ENCODE peak calls at places on chromosomes 13 and 19, in seven cellular contexts. O is breast epithelium, L is upper lobe of left lung, X is H1, U is endothelial cell of umbilical vein, K is transverse colon, D is stomach. P is an unnamed sample.

GRCh38 chr13:111480976-111481375 is 160.5 kb downstream of the TEX29 start:
- DNase-seq in L (peak), K (no peak), O (no peak), U (no peak), D (peak), X (no peak), P (no peak)

GRCh38 chr19:56120371-56121179 is 520 bp downstream of the ZNF787 start:
- DNase-seq in K (peak), D (peak), X (peak), O (peak), U (peak), L (peak), P (no peak)

GRCh38 chr19:681029-681626 is 4.9 kb downstream of the FSTL3 start:
- DNase-seq in L (peak), U (no peak), X (no peak), K (peak), D (peak), O (no peak), P (no peak)

GRCh38 chr19:39199025-39199424 is 2.3 kb downstream of the NCCRP1 start:
- DNase-seq in K (no peak), X (no peak), L (no peak), O (no peak), D (peak), U (peak), P (no peak)

GRCh38 chr19:46517471-46517870 is 21.8 kb upstream of the PNMA8B start:
- DNase-seq in U (no peak), X (no peak), K (no peak), D (no peak), L (no peak), O (no peak), P (no peak)

GRCh38 chr13:84591444-84591843 is 709.2 kb upstream of the SLITRK1 start:
- DNase-seq in K (no peak), O (no peak), U (no peak), X (no peak), L (no peak), D (no peak), P (no peak)

GRCh38 chr19:12666305-12667048 is at the start of the genes MAN2B1 and WDR83:
- DNase-seq in O (peak), K (peak), X (peak), L (peak), D (peak), U (peak), P (no peak)

GRCh38 chr19:58554494-58555368 is at the start of gene CHMP2A:
- DNase-seq in X (peak), O (peak), L (peak), D (peak), U (peak), K (peak), P (peak)

GRCh38 chr19:44682807-44683206 is 11.5 kb downstream of the CEACAM19 start:
- DNase-seq in O (no peak), U (no peak), D (no peak), X (no peak), K (no peak), L (no peak), P (no peak)

GRCh38 chr13:77749481-77749880 is 52.0 kb downstream of the SLAIN1 start:
- DNase-seq in D (no peak), U (peak), K (no peak), O (no peak), X (no peak), L (no peak), P (peak)

GRCh38 chr19:49895566-49896297 is 955 bp downstream of the IL4I1 start:
- DNase-seq in O (no peak), L (peak), X (no peak), U (no peak), K (no peak), D (no peak), P (no peak)

GRCh38 chr19:29942404-29943261 is 594 bp downstream of the URI1 start:
- DNase-seq in U (peak), X (peak), K (peak), L (peak), D (peak), O (no peak), P (no peak)
- TF ChIP-seq POLR2AphosphoS5 in U (peak), X (no peak), K (no peak), L (no peak), D (no peak), O (no peak), P (peak)

DNA sequence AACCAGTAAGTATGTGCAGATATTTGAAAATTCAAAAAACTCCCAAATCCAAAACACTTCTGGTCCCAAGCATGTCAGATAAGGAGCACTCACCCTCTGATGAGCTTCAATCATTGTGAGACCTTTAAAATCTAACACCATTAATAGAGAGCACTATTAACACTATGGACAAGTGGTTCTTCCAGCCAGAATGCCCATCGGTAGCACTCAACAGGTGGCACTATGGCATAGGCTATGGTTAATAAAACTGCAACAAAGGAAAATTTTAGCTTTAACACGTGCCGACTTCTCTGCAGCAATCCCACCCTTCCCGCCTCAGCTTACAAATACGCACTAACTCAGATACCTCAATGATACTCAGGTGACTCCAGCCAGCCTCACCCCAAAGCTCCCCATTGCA is 62.3 kb downstream of the COL4A2 start:
- DNase-seq in U (no peak), X (no peak), D (no peak), O (no peak), K (no peak), L (no peak), P (no peak)
- H3K27ac ChIP-seq in U (no peak), X (no peak), D (no peak), O (no peak), K (no peak), L (no peak), P (no peak)

GRCh38 chr13:109241160-109241559 is 545.2 kb downstream of the IRS2 start:
- DNase-seq in U (no peak), L (no peak), K (no peak), D (no peak), O (no peak), X (no peak), P (no peak)

GRCh38 chr13:109246001-109246400 is 540.4 kb downstream of the IRS2 start:
- DNase-seq in X (no peak), D (no peak), K (no peak), L (no peak), U (no peak), O (no peak), P (no peak)

GRCh38 chr13:109243311-109243951 is 543.0 kb downstream of the IRS2 start:
- DNase-seq in L (no peak), K (no peak), U (peak), X (no peak), O (peak), D (no peak), P (no peak)
- TF ChIP-seq POLR2AphosphoS5 in L (peak), K (no peak), U (no peak), X (no peak), O (peak), D (no peak), P (no peak)

DNA sequence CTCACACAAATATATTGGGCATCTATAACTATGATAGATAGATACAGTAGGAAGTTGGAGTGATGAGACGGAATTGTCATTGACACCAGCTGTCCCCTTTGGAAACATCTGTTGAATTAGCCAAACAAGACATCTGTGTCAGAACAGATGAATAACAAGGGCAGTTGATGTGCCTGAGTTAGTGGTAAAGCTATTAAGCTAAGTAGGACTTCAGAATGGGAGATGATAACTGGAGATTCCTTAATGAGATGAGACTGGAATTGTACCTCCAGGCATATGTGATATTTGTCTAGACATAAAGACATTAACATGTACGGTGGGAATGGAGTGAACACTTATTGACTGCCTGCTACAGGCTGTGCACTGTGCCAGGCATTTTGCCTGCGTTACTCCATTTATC is 78.7 kb downstream of the MBNL2 start:
- DNase-seq in L (no peak), X (no peak), K (no peak), O (no peak), D (no peak), U (no peak), P (no peak)
- H3K27ac ChIP-seq in L (no peak), X (no peak), K (no peak), O (no peak), D (no peak), U (no peak), P (no peak)

DNA sequence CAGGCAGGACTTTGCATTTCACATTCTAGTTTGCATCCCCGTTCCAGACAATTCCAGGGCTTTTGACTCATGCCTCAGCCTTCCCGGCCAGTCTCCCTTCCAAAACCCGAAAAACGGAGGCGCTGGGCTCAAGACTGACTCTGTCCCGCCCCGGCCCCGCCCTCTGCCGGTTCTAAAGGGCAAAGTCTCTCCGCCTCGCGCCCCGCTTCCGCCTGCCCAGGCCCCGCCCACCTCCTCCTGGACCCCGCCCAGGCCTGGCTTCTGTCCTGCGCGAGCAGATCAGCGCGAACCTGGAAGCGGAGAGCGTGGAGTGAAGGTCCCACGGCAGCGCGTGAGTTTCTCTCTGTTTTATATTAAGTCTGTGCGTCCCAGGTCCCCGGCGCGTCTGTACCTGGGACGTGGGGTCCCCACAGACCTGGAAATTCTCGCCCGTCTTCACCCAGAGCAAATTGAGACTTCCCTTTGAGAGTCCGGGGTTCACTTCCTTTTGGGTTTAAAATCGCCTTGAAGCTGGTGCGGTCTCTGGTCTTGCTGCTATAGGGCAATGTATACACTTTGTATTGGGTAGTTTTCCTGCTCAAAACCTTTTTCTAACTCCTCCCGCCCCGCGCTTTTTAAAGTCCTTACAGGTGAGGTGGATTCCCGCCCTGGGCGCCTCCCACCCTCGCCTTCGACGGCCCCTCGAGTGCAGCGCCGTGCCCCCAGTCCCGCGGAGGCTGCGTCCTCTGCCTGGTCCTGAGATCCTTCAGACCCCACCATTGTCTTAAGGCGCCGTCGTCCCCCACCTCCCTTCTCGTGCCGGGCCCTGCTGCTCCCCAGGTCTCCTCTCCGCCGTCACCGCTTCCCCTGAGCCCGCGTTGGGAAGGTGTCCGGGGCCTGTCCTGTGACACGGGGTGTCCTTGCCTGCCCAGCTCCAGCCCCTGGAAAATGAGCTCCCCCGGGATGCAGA is 31.2 kb downstream of the ZNF701 start:
- DNase-seq in K (peak), D (peak), L (peak), U (peak), X (peak), O (peak), P (peak)
- TF ChIP-seq POLR2AphosphoS5 in K (peak), D (peak), L (peak), U (peak), X (no peak), O (no peak), P (peak)

GRCh38 chr13:42327725-42328124 is 55.8 kb downstream of the AKAP11 start:
- DNase-seq in D (no peak), L (no peak), O (no peak), U (no peak), X (no peak), K (no peak), P (no peak)
- H3K27ac ChIP-seq in D (no peak), L (no peak), O (no peak), U (no peak), X (no peak), K (no peak), P (no peak)